ENCODE peak calls at places on chromosomes 1 and 21, in seven cellular contexts. R, O, P, B, U, M and F are unnamed samples.

GRCh38 chr1:66140072-66140471 is 347.4 kb downstream of the PDE4B start:
- DNase-seq in B (no peak), U (no peak), O (no peak), R (no peak), M (no peak), P (no peak), F (no peak)

GRCh38 chr1:181016563-181016962 is 6.1 kb downstream of the STX6 start:
- DNase-seq in B (no peak), R (no peak), O (no peak), M (no peak), U (no peak), P (no peak), F (no peak)

GRCh38 chr1:241357366-241358305 is 631 bp upstream of the RGS7 start:
- DNase-seq in M (no peak), B (peak; percentile 22), U (no peak), R (peak; percentile 2), P (peak; percentile 35), O (no peak), F (no peak)

GRCh38 chr1:171833091-171833822 is 8.0 kb upstream of the DNM3 start:
- DNase-seq in O (peak; percentile 29), R (no peak), B (no peak), U (no peak), P (peak; percentile 57), M (no peak), F (no peak)

GRCh38 chr1:24048205-24048869 is 63.6 kb downstream of the MYOM3 start:
- DNase-seq in P (peak; percentile 16), B (no peak), M (no peak), O (no peak), U (no peak), R (no peak), F (no peak)

GRCh38 chr1:209626633-209627348 is 25.4 kb downstream of the LAMB3 start:
- DNase-seq in B (no peak), R (no peak), U (no peak), P (no peak), O (no peak), M (no peak), F (no peak)

GRCh38 chr21:43825936-43826622 is 36.7 kb downstream of the RRP1 start:
- DNase-seq in B (peak; percentile 79), M (no peak), O (no peak), R (no peak), U (no peak), P (no peak), F (no peak)

GRCh38 chr21:31667639-31668038 is 8.1 kb downstream of the SOD1 start:
- DNase-seq in B (no peak), U (no peak), R (no peak), P (no peak), M (no peak), O (no peak), F (no peak)

GRCh38 chr1:183966487-183966886 is 71.0 kb downstream of the COLGALT2 start:
- DNase-seq in M (no peak), U (no peak), P (no peak), B (no peak), O (no peak), R (no peak), F (no peak)

GRCh38 chr1:82110366-82111254 is 309.9 kb downstream of the ADGRL2 start:
- DNase-seq in O (no peak), U (no peak), R (peak; percentile 66), M (no peak), B (no peak), P (peak; percentile 22), F (no peak)

GRCh38 chr1:235783148-235783776 is 83.4 kb downstream of the LYST start:
- DNase-seq in U (no peak), M (no peak), P (peak; percentile 66), R (peak; percentile 74), O (peak; percentile 73), B (no peak), F (no peak)

GRCh38 chr1:50266509-50266908 is 156.7 kb downstream of the DMRTA2 start:
- DNase-seq in O (no peak), P (peak; percentile 86), U (no peak), B (no peak), R (peak; percentile 46), M (no peak), F (no peak)

GRCh38 chr1:212213754-212214153 is 71.5 kb upstream of the PPP2R5A start:
- DNase-seq in R (no peak), M (no peak), P (no peak), B (no peak), O (no peak), U (no peak), F (no peak)

GRCh38 chr21:43611598-43612369 is 47.5 kb downstream of the HSF2BP start:
- DNase-seq in U (no peak), M (no peak), B (peak; percentile 72), O (peak; percentile 95), R (peak; percentile 90), P (peak; percentile 60), F (no peak)

GRCh38 chr1:46448109-46448911 is 41.3 kb upstream of the DMBX1 start:
- DNase-seq in U (no peak), M (no peak), R (no peak), O (no peak), B (peak; percentile 93), P (no peak), F (no peak)

GRCh38 chr1:222813866-222814535 is 838 bp upstream of the DISP1 start:
- DNase-seq in U (no peak), P (peak; percentile 83), B (no peak), M (no peak), O (peak; percentile 49), R (peak; percentile 22), F (no peak)

GRCh38 chr1:29854700-29855276 is 618.5 kb downstream of the PTPRU start:
- DNase-seq in U (peak; percentile 33), P (no peak), B (no peak), O (no peak), R (no peak), M (no peak), F (no peak)

GRCh38 chr1:150267896-150268295 is 920 bp downstream of the APH1A start:
- DNase-seq in M (no peak), B (peak; percentile 12), R (no peak), P (peak; percentile 14), U (no peak), O (no peak), F (no peak)

GRCh38 chr1:92843429-92844352 is 11.9 kb downstream of the RPL5 start:
- DNase-seq in U (no peak), P (no peak), O (no peak), B (no peak), R (no peak), M (no peak), F (no peak)

GRCh38 chr1:106406114-106406513 is 650.4 kb upstream of the PRMT6 start:
- DNase-seq in R (no peak), U (no peak), B (no peak), M (no peak), O (no peak), P (no peak), F (no peak)

GRCh38 chr1:3465091-3465934 is 10.8 kb downstream of the ARHGEF16 start:
- DNase-seq in R (no peak), M (no peak), U (no peak), B (no peak), O (no peak), P (no peak), F (no peak)

GRCh38 chr1:89706700-89707012 is 73.7 kb downstream of the LRRC8C start:
- DNase-seq in B (no peak), P (no peak), U (no peak), O (no peak), M (no peak), R (no peak), F (no peak)

GRCh38 chr1:15168479-15168878 is 14.9 kb downstream of the TMEM51 start:
- DNase-seq in U (no peak), R (peak; percentile 65), O (peak; percentile 99), M (peak; percentile 86), P (peak; percentile 90), B (no peak), F (no peak)

GRCh38 chr1:185644531-185644930 is 89.7 kb upstream of the HMCN1 start:
- DNase-seq in M (no peak), P (peak; percentile 24), B (no peak), R (no peak), U (no peak), O (no peak), F (no peak)
- H3K4me3 ChIP-seq in M (no peak overlapping the region), P (no peak overlapping the region), B (no peak overlapping the region), R (no peak overlapping the region), U (no peak overlapping the region), O (no peak overlapping the region), F (no peak overlapping the region)

DNA sequence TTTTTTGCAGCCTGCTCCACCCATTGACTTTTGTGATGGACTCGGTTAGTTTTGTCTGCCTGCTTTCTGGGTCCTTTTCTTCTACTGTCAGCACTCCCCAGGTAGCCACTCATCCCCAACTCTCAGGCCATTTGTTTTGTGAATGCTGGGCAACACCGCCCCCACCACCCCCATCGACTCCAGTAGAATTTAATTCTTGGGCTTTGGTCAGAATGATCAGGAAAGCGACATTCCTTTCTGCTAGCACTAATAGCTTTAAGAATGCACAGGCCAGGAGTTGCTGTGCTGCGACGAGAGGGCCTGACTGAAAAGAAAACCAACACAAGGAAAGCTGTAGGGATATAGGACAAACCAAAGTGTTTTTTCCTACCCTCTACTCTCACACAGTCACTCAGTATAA is 144.4 kb downstream of the CDC7 start:
- DNase-seq in B (peak; percentile 70), P (no peak), R (no peak), M (no peak), O (peak; percentile 8), U (no peak), F (no peak)
- H3K4me3 ChIP-seq in B (no peak overlapping the region), P (no peak overlapping the region), R (no peak overlapping the region), M (no peak overlapping the region), O (no peak overlapping the region), U (no peak overlapping the region), F (no peak overlapping the region)

GRCh38 chr1:9126511-9126910 is 2.4 kb downstream of the GPR157 start:
- DNase-seq in R (no peak), B (no peak), O (no peak), P (no peak), M (no peak), U (no peak), F (no peak)

GRCh38 chr1:9129391-9130041 is 614 bp upstream of the GPR157 start:
- DNase-seq in R (no peak), P (peak; percentile 44), M (no peak), B (peak; percentile 98), U (peak; percentile 86), O (no peak), F (peak; percentile 85)

GRCh38 chr1:9128520-9129371 is at the start of gene GPR157:
- DNase-seq in O (peak; percentile 61), U (peak; percentile 87), B (peak; percentile 100), R (peak; percentile 76), P (peak; percentile 77), M (no peak), F (peak; percentile 76)

GRCh38 chr1:9127395-9128160 is 1.3 kb downstream of the GPR157 start:
- DNase-seq in P (no peak), R (no peak), U (no peak), O (no peak), B (peak; percentile 34), M (no peak), F (no peak)

DNA sequence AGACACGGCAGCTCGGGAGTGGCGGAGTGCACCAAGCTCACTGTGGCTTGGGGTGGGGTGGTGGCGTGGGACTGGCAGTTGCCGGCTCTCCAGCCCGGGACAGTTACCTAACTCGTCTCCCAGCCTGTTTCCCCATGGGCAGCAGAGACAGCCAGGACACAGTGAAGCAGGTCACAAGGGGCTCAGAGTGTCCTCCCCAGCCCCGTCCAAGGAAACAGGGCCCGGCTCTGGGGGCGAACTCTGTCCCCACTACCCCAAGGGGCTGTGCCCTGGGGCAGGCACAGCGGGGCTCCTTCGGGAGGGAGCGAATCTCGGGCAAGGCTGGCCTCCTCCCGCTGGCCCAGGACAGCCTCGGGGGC is 762 bp downstream of the GPR157 start:
- DNase-seq in R (no peak), U (peak; percentile 78), B (peak; percentile 60), P (no peak), O (no peak), M (no peak), F (no peak)
- H3K4me3 ChIP-seq in R (peak overlapping the region; percentile 66), U (peak overlapping the region; percentile 92), B (peak overlapping the region; percentile 73), P (peak overlapping the region; percentile 71), O (peak overlapping the region; percentile 85), M (peak overlapping the region; percentile 57), F (peak overlapping the region; percentile 68)

GRCh38 chr1:19468397-19468956 is 16.9 kb downstream of the CAPZB start:
- DNase-seq in B (peak; percentile 27), P (no peak), O (no peak), M (no peak), R (no peak), U (no peak), F (peak; percentile 42)
- H3K4me3 ChIP-seq in B (no peak overlapping the region), P (no peak overlapping the region), O (no peak overlapping the region), M (no peak overlapping the region), R (no peak overlapping the region), U (peak overlapping the region; percentile 20), F (no peak overlapping the region)